ENCODE peak calls at places on chromosomes 4 and X, in five cellular contexts. One of them, this sample, is unnamed. For H3K79me2, the result is how much of the 10 kb centered on the place peaks cover.

GRCh38 chrX:110320588-110320987 is 2.7 kb upstream of the AMMECR1 start:
- DNase-seq in HCT116: no peak
- DNase-seq in PC-3: no peak
- DNase-seq in fibroblast of lung: no peak
- DNase-seq in neural progenitor cell: no peak
- DNase-seq in this sample: no peak

GRCh38 chr4:142110136-142110535 is 473.8 kb downstream of the IL15 start:
- DNase-seq in HCT116: no peak
- DNase-seq in PC-3: no peak
- DNase-seq in fibroblast of lung: no peak
- DNase-seq in neural progenitor cell: no peak
- DNase-seq in this sample: no peak

GRCh38 chr4:120431180-120431579 is 364.5 kb upstream of the MAD2L1 start:
- DNase-seq in HCT116: no peak
- DNase-seq in PC-3: no peak
- DNase-seq in fibroblast of lung: no peak
- DNase-seq in neural progenitor cell: no peak
- DNase-seq in this sample: no peak

GRCh38 chr4:38237139-38237538 is 276.9 kb downstream of the PTTG2 start:
- DNase-seq in HCT116: no peak
- DNase-seq in PC-3: peak
- DNase-seq in fibroblast of lung: peak
- DNase-seq in neural progenitor cell: no peak
- DNase-seq in this sample: no peak

GRCh38 chr4:33930497-33930896 is 2313.8 kb downstream of the ARAP2 start:
- DNase-seq in HCT116: no peak
- DNase-seq in PC-3: peak
- DNase-seq in fibroblast of lung: peak
- DNase-seq in neural progenitor cell: no peak
- DNase-seq in this sample: no peak

GRCh38 chrX:153765138-153766079 is 1.4 kb downstream of the PLXNB3 start:
- DNase-seq in HCT116: no peak
- DNase-seq in PC-3: no peak
- DNase-seq in fibroblast of lung: peak
- DNase-seq in neural progenitor cell: no peak
- DNase-seq in this sample: no peak

GRCh38 chr4:25654971-25655963 is at the start of gene SLC34A2:
- DNase-seq in HCT116: no peak
- DNase-seq in PC-3: no peak
- DNase-seq in fibroblast of lung: no peak
- DNase-seq in neural progenitor cell: peak
- DNase-seq in this sample: peak

GRCh38 chr4:147560632-147561031 is 56.6 kb upstream of the TMEM184C start:
- DNase-seq in HCT116: no peak
- DNase-seq in PC-3: peak
- DNase-seq in fibroblast of lung: peak
- DNase-seq in neural progenitor cell: no peak
- DNase-seq in this sample: no peak

GRCh38 chr4:112823141-112823540 is 186.2 kb downstream of the LARP7 start:
- DNase-seq in HCT116: no peak
- DNase-seq in PC-3: no peak
- DNase-seq in fibroblast of lung: no peak
- DNase-seq in neural progenitor cell: no peak
- DNase-seq in this sample: no peak

GRCh38 chr4:40119344-40119743 is 62.7 kb downstream of the N4BP2 start:
- DNase-seq in HCT116: no peak
- DNase-seq in PC-3: no peak
- DNase-seq in fibroblast of lung: no peak
- DNase-seq in neural progenitor cell: no peak
- DNase-seq in this sample: no peak
- H3K4me3 ChIP-seq in HCT116: no peak
- H3K4me3 ChIP-seq in PC-3: no peak
- H3K4me3 ChIP-seq in fibroblast of lung: no peak
- H3K4me3 ChIP-seq in neural progenitor cell: no peak
- H3K4me3 ChIP-seq in this sample: no peak

DNA sequence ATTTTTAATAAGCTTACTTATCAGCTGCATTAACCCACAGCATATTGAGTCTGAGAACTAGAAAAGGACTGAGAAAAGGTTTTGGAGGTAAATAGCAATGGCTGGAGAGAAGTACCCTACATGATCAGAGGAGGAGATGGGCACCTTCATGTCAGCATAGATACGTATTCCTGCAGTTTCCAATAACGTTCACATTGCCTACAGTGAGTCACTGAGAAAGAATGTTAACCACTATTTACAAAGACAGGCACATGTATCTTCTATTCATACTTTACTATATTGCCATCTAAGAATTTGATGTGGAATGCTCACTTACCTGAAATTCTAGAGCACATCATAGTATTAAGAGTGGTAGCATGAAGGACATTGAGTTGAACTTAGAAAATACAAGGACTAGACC is 92.5 kb downstream of the TLL1 start:
- DNase-seq in HCT116: no peak
- DNase-seq in PC-3: peak
- DNase-seq in fibroblast of lung: peak
- DNase-seq in neural progenitor cell: no peak
- DNase-seq in this sample: no peak
- H3K79me2 ChIP-seq in HCT116: under half
- H3K79me2 ChIP-seq in PC-3: under half
- H3K79me2 ChIP-seq in fibroblast of lung: under half
- H3K79me2 ChIP-seq in neural progenitor cell: under half
- H3K79me2 ChIP-seq in this sample: under half

GRCh38 chrX:76253432-76253831 is 80.6 kb downstream of the PBDC1 start:
- DNase-seq in HCT116: peak
- DNase-seq in PC-3: peak
- DNase-seq in fibroblast of lung: peak
- DNase-seq in neural progenitor cell: peak
- DNase-seq in this sample: peak

DNA sequence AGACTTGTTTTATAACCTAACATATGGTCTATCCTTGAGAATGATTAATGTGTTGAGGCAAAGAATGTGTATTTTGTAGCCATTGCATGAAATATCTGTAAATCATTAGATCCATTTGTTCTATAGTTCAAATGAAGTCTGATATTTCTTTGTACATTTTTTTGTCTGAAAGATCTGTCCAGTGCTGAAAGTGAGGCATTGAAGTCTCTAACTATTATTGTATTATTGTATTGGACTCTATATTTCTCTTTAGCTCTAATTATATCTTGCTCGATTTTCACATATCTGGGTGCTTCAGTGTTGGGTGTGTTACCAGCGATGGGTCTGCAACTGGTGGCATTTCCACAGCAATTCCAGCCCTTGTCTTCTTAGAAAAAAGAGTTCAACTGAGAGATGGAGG is 76.0 kb downstream of the PBDC1 start:
- DNase-seq in HCT116: no peak
- DNase-seq in PC-3: no peak
- DNase-seq in fibroblast of lung: no peak
- DNase-seq in neural progenitor cell: no peak
- DNase-seq in this sample: no peak
- H3K4me3 ChIP-seq in HCT116: no peak
- H3K4me3 ChIP-seq in PC-3: no peak
- H3K4me3 ChIP-seq in fibroblast of lung: no peak
- H3K4me3 ChIP-seq in neural progenitor cell: no peak
- H3K4me3 ChIP-seq in this sample: no peak

DNA sequence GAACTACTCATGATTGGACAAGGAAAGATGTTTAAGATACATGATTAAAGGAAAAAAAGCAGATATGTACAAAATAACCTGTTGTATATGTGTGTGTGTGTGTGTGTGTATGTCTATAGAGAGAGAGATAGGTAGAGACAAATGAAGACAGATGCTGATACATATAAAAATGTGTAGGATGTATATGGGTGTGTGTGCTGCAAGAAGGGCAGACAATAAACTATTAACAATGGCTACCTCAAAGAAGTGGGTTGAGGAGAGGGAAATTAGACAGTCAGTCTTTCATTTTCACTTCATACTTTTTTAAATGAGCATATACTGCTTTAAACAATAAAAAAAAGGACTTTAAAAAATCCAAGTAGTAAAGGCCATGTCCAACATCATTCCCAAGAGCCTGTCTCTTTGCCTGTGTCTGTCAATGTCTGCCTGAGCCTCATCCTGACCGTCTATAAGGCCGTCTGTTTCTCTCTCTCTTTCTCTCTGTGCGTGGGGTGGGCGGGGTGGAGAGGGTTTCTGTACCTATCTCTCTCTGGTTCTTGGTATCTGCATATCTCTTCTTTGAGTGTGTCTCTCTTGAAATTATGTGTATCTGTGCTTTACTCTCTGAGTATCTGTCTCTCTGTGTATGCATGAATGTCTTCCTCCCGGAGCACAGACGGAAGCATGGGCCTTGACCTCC is 62.8 kb downstream of the LRBA start:
- DNase-seq in HCT116: no peak
- DNase-seq in PC-3: no peak
- DNase-seq in fibroblast of lung: no peak
- DNase-seq in neural progenitor cell: no peak
- DNase-seq in this sample: no peak
- H3K79me2 ChIP-seq in HCT116: half or more
- H3K79me2 ChIP-seq in PC-3: under half
- H3K79me2 ChIP-seq in fibroblast of lung: under half
- H3K79me2 ChIP-seq in neural progenitor cell: half or more
- H3K79me2 ChIP-seq in this sample: half or more

DNA sequence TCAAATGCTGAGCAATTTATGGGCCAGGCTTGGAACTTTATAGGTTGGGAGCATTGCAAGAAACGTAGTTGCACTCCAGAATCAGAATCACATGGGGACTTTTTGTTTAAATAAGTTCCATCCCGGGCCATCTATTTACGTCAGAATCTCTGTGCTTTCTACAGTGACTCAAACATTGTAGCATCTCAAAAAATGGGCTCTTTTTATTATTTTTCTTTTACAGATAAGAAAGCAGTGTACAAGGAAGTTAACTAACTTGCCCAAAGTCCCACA is 10.2 kb downstream of the CC2D2A start:
- DNase-seq in HCT116: no peak
- DNase-seq in PC-3: no peak
- DNase-seq in fibroblast of lung: peak
- DNase-seq in neural progenitor cell: no peak
- DNase-seq in this sample: peak
- H3K4me3 ChIP-seq in HCT116: peak
- H3K4me3 ChIP-seq in PC-3: peak
- H3K4me3 ChIP-seq in fibroblast of lung: peak
- H3K4me3 ChIP-seq in neural progenitor cell: peak
- H3K4me3 ChIP-seq in this sample: peak

GRCh38 chr4:85600501-85600900 is 125.6 kb downstream of the ARHGAP24 start:
- DNase-seq in HCT116: no peak
- DNase-seq in PC-3: no peak
- DNase-seq in fibroblast of lung: no peak
- DNase-seq in neural progenitor cell: no peak
- DNase-seq in this sample: no peak

GRCh38 chr4:85591361-85592098 is 116.6 kb downstream of the ARHGAP24 start:
- DNase-seq in HCT116: no peak
- DNase-seq in PC-3: peak
- DNase-seq in fibroblast of lung: peak
- DNase-seq in neural progenitor cell: no peak
- DNase-seq in this sample: no peak

GRCh38 chr4:85598936-85599335 is 124.0 kb downstream of the ARHGAP24 start:
- DNase-seq in HCT116: no peak
- DNase-seq in PC-3: no peak
- DNase-seq in fibroblast of lung: no peak
- DNase-seq in neural progenitor cell: peak
- DNase-seq in this sample: no peak

GRCh38 chr4:85595796-85596559 is 121.0 kb downstream of the ARHGAP24 start:
- DNase-seq in HCT116: no peak
- DNase-seq in PC-3: no peak
- DNase-seq in fibroblast of lung: no peak
- DNase-seq in neural progenitor cell: no peak
- DNase-seq in this sample: no peak

GRCh38 chr4:85595098-85595775 is 120.3 kb downstream of the ARHGAP24 start:
- DNase-seq in HCT116: no peak
- DNase-seq in PC-3: no peak
- DNase-seq in fibroblast of lung: no peak
- DNase-seq in neural progenitor cell: no peak
- DNase-seq in this sample: no peak
- H3K79me2 ChIP-seq in HCT116: under half
- H3K79me2 ChIP-seq in PC-3: under half
- H3K79me2 ChIP-seq in fibroblast of lung: under half
- H3K79me2 ChIP-seq in neural progenitor cell: under half
- H3K79me2 ChIP-seq in this sample: under half

GRCh38 chr4:8158710-8159521 is at the start of gene ABLIM2:
- DNase-seq in HCT116: peak
- DNase-seq in PC-3: peak
- DNase-seq in fibroblast of lung: peak
- DNase-seq in neural progenitor cell: peak
- DNase-seq in this sample: peak
- H3K4me3 ChIP-seq in HCT116: peak
- H3K4me3 ChIP-seq in PC-3: peak
- H3K4me3 ChIP-seq in fibroblast of lung: peak
- H3K4me3 ChIP-seq in neural progenitor cell: peak
- H3K4me3 ChIP-seq in this sample: peak

DNA sequence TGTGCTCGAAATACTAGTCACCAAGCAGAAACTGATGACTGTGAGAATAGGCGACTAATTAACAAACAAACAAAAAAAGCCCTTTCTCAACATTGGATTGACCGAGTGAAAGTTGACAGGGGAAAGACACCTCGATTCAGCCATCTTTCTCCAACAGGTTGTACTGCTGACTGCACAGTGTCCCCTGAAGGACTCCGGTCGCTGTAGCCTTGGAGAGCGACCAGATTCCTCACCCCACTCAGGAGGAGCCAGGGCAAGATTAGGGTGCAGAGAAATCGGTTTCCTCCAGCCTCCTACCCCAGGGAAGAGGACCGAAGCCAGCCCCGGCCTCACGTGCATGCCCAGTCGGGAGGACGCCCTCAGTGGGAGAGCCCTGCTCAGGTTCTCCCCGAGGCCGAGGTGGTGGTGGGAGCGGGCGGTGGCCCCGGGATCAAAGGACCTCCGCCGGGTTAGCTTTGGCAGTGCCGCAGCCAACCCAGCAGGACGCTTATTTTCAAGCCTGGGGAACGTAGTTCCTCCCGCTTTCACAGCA is 1.1 kb upstream of the RAP1GDS1 start:
- DNase-seq in HCT116: peak
- DNase-seq in PC-3: peak
- DNase-seq in fibroblast of lung: no peak
- DNase-seq in neural progenitor cell: peak
- DNase-seq in this sample: peak
- H3K79me2 ChIP-seq in HCT116: under half
- H3K79me2 ChIP-seq in PC-3: half or more
- H3K79me2 ChIP-seq in fibroblast of lung: under half
- H3K79me2 ChIP-seq in neural progenitor cell: half or more
- H3K79me2 ChIP-seq in this sample: under half

This sample was measured in hepatocyte.